ENCODE peak calls at places on chromosomes 16 and 17, in five cellular contexts. Y is tibial artery, F is fibroblast of lung, H is HCT116, W is BJ. B is an unnamed sample. For H3K36me3, the result is how much of the 10 kb centered on the place peaks cover.

GRCh38 chr16:59632266-59632855 is 898.2 kb upstream of the GOT2 start:
- DNase-seq in Y (no peak), F (peak), H (no peak), W (no peak), B (no peak)

GRCh38 chr17:9291912-9292562 is 270.7 kb downstream of the NTN1 start:
- DNase-seq in Y (peak), F (peak), H (no peak), W (no peak), B (peak)

GRCh38 chr16:21088646-21089538 is 61.8 kb downstream of the DNAH3 start:
- DNase-seq in Y (no peak), F (peak), H (no peak), W (no peak), B (no peak)

GRCh38 chr16:49674255-49674980 is 181.5 kb downstream of the ZNF423 start:
- DNase-seq in Y (no peak), F (no peak), H (no peak), W (no peak), B (no peak)

GRCh38 chr17:79855331-79856124 is 16.3 kb upstream of the CBX4 start:
- DNase-seq in Y (no peak), F (no peak), H (no peak), W (no peak), B (no peak)

GRCh38 chr16:85423631-85424030 is 189.5 kb upstream of the GSE1 start:
- DNase-seq in Y (peak), F (no peak), H (no peak), W (no peak), B (peak)

GRCh38 chr16:31678649-31679325 is 151.1 kb downstream of the AHSP start:
- DNase-seq in Y (no peak), F (no peak), H (no peak), W (no peak), B (no peak)

GRCh38 chr16:66175580-66175979 is 190.9 kb upstream of the CDH5 start:
- DNase-seq in Y (no peak), F (no peak), H (no peak), W (no peak), B (no peak)

DNA sequence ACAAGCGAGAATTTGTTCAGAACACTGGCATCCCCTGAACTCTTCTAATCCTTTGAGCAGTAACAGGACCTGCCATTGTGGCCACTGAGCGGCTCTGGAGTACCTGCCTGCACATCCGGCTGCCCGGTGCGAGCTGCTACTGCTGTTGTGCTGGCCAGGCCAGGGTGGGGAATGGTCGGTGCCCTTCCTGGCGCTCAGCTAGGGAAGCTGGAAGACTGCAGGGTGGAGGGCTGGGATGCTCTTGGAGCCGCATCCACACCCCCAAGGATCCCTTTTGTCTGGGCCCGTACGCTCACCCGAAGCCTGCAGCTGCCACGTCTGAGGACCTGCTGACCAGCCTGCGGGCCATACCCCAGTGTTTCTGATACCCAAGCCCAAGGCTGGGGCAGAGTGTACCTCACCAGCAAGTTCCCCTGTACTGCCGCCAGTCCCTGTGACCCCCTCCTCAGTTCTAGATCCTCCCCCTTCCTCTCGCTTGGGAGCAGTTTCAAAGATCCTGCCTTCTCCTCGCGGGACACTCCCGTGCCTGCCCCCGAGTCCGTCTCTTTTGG is 49.7 kb downstream of the PGS1 start:
- DNase-seq in Y (no peak), F (no peak), H (no peak), W (no peak), B (no peak)
- H3K36me3 ChIP-seq in Y (under half), F (under half), H (under half), W (under half), B (under half)

GRCh38 chr17:40074175-40074512 is 11.4 kb downstream of the THRA start:
- DNase-seq in Y (no peak), F (no peak), H (no peak), W (no peak), B (no peak)
- H3K36me3 ChIP-seq in Y (under half), F (under half), H (under half), W (under half), B (under half)

GRCh38 chr17:35578929-35579448 is 618 bp upstream of the PEX12 start:
- DNase-seq in Y (no peak), F (no peak), H (no peak), W (no peak), B (no peak)
- H3K36me3 ChIP-seq in Y (under half), F (under half), H (under half), W (under half), B (under half)

GRCh38 chr17:21297597-21297996 is 13.1 kb downstream of the MAP2K3 start:
- DNase-seq in Y (no peak), F (no peak), H (no peak), W (no peak), B (no peak)
- H3K36me3 ChIP-seq in Y (under half), F (under half), H (under half), W (under half), B (under half)

GRCh38 chr17:76561332-76561731 is 21.5 kb downstream of the PRCD start:
- DNase-seq in Y (no peak), F (no peak), H (no peak), W (no peak), B (no peak)
- H3K36me3 ChIP-seq in Y (under half), F (under half), H (under half), W (under half), B (under half)

GRCh38 chr17:45096926-45097325 is 35.4 kb downstream of the PLCD3 start:
- DNase-seq in Y (no peak), F (no peak), H (no peak), W (no peak), B (no peak)
- H3K36me3 ChIP-seq in Y (half or more), F (under half), H (under half), W (under half), B (under half)

GRCh38 chr16:22333457-22333994 is 36.3 kb downstream of the POLR3E start:
- DNase-seq in Y (peak), F (no peak), H (no peak), W (no peak), B (no peak)
- H3K36me3 ChIP-seq in Y (half or more), F (under half), H (under half), W (under half), B (under half)